ENCODE peak calls at places on chromosomes 6 and 20, in eight cellular contexts. One of them, this sample, is unnamed.

GRCh38 chr6:27863962-27864905 is 48.0 kb downstream of the OR2B2 start:
- DNase-seq in fibroblast of the conjunctiva: no peak
- DNase-seq in GM04504: no peak
- DNase-seq in H9: no peak
- DNase-seq in HCT116: no peak
- DNase-seq in activated CD4-positive, alpha-beta T cell treated with anti-CD3 and anti-CD28 coated beads, Interleukin-2, amount 10 ng/mL, durations not matched to agents 7 days and 5 days: peak
- DNase-seq in GM23338: no peak
- DNase-seq in progenitor cell of endocrine pancreas: no peak
- DNase-seq in this sample: no peak

GRCh38 chr20:36116813-36117441 is 37.6 kb upstream of the EPB41L1 start:
- DNase-seq in fibroblast of the conjunctiva: no peak
- DNase-seq in GM04504: peak
- DNase-seq in H9: no peak
- DNase-seq in HCT116: no peak
- DNase-seq in activated CD4-positive, alpha-beta T cell treated with anti-CD3 and anti-CD28 coated beads, Interleukin-2, amount 10 ng/mL, durations not matched to agents 7 days and 5 days: no peak
- DNase-seq in GM23338: no peak
- DNase-seq in progenitor cell of endocrine pancreas: no peak
- DNase-seq in this sample: no peak

GRCh38 chr6:87730310-87730709 is 28.3 kb upstream of the AKIRIN2 start:
- DNase-seq in fibroblast of the conjunctiva: no peak
- DNase-seq in GM04504: no peak
- DNase-seq in H9: no peak
- DNase-seq in HCT116: no peak
- DNase-seq in activated CD4-positive, alpha-beta T cell treated with anti-CD3 and anti-CD28 coated beads, Interleukin-2, amount 10 ng/mL, durations not matched to agents 7 days and 5 days: no peak
- DNase-seq in GM23338: no peak
- DNase-seq in progenitor cell of endocrine pancreas: no peak
- DNase-seq in this sample: no peak

GRCh38 chr6:129507059-129507807 is 202.7 kb downstream of the ARHGAP18 start:
- DNase-seq in fibroblast of the conjunctiva: no peak
- DNase-seq in GM04504: no peak
- DNase-seq in H9: no peak
- DNase-seq in HCT116: no peak
- DNase-seq in activated CD4-positive, alpha-beta T cell treated with anti-CD3 and anti-CD28 coated beads, Interleukin-2, amount 10 ng/mL, durations not matched to agents 7 days and 5 days: no peak
- DNase-seq in GM23338: no peak
- DNase-seq in progenitor cell of endocrine pancreas: no peak
- DNase-seq in this sample: no peak

GRCh38 chr6:12602951-12603710 is 113.4 kb upstream of the PHACTR1 start:
- DNase-seq in fibroblast of the conjunctiva: peak
- DNase-seq in GM04504: no peak
- DNase-seq in H9: no peak
- DNase-seq in HCT116: peak
- DNase-seq in activated CD4-positive, alpha-beta T cell treated with anti-CD3 and anti-CD28 coated beads, Interleukin-2, amount 10 ng/mL, durations not matched to agents 7 days and 5 days: no peak
- DNase-seq in GM23338: peak
- DNase-seq in progenitor cell of endocrine pancreas: no peak
- DNase-seq in this sample: peak

GRCh38 chr20:7207186-7207585 is 439.7 kb downstream of the BMP2 start:
- DNase-seq in fibroblast of the conjunctiva: no peak
- DNase-seq in GM04504: no peak
- DNase-seq in H9: no peak
- DNase-seq in HCT116: no peak
- DNase-seq in activated CD4-positive, alpha-beta T cell treated with anti-CD3 and anti-CD28 coated beads, Interleukin-2, amount 10 ng/mL, durations not matched to agents 7 days and 5 days: no peak
- DNase-seq in GM23338: no peak
- DNase-seq in progenitor cell of endocrine pancreas: no peak
- DNase-seq in this sample: no peak

GRCh38 chr20:58024241-58024721 is 204.2 kb downstream of the ANKRD60 start:
- DNase-seq in fibroblast of the conjunctiva: no peak
- DNase-seq in GM04504: no peak
- DNase-seq in H9: no peak
- DNase-seq in HCT116: no peak
- DNase-seq in activated CD4-positive, alpha-beta T cell treated with anti-CD3 and anti-CD28 coated beads, Interleukin-2, amount 10 ng/mL, durations not matched to agents 7 days and 5 days: no peak
- DNase-seq in GM23338: no peak
- DNase-seq in progenitor cell of endocrine pancreas: no peak
- DNase-seq in this sample: no peak

GRCh38 chr20:23889775-23890187 is 10.2 kb upstream of the CST5 start:
- DNase-seq in fibroblast of the conjunctiva: peak
- DNase-seq in GM04504: peak
- DNase-seq in H9: peak
- DNase-seq in HCT116: peak
- DNase-seq in activated CD4-positive, alpha-beta T cell treated with anti-CD3 and anti-CD28 coated beads, Interleukin-2, amount 10 ng/mL, durations not matched to agents 7 days and 5 days: peak
- DNase-seq in GM23338: peak
- DNase-seq in progenitor cell of endocrine pancreas: peak
- DNase-seq in this sample: peak

GRCh38 chr6:339480-339879 is 47.2 kb downstream of the DUSP22 start:
- DNase-seq in fibroblast of the conjunctiva: no peak
- DNase-seq in GM04504: no peak
- DNase-seq in H9: no peak
- DNase-seq in HCT116: no peak
- DNase-seq in activated CD4-positive, alpha-beta T cell treated with anti-CD3 and anti-CD28 coated beads, Interleukin-2, amount 10 ng/mL, durations not matched to agents 7 days and 5 days: peak
- DNase-seq in GM23338: no peak
- DNase-seq in progenitor cell of endocrine pancreas: no peak
- DNase-seq in this sample: no peak

GRCh38 chr6:147267658-147268057 is 63.4 kb downstream of the STXBP5 start:
- DNase-seq in fibroblast of the conjunctiva: no peak
- DNase-seq in GM04504: no peak
- DNase-seq in H9: no peak
- DNase-seq in HCT116: no peak
- DNase-seq in activated CD4-positive, alpha-beta T cell treated with anti-CD3 and anti-CD28 coated beads, Interleukin-2, amount 10 ng/mL, durations not matched to agents 7 days and 5 days: no peak
- DNase-seq in GM23338: no peak
- DNase-seq in progenitor cell of endocrine pancreas: no peak
- DNase-seq in this sample: no peak

GRCh38 chr20:38131588-38132121 is 33.4 kb downstream of the TGM2 start:
- DNase-seq in fibroblast of the conjunctiva: no peak
- DNase-seq in GM04504: no peak
- DNase-seq in H9: no peak
- DNase-seq in HCT116: no peak
- DNase-seq in activated CD4-positive, alpha-beta T cell treated with anti-CD3 and anti-CD28 coated beads, Interleukin-2, amount 10 ng/mL, durations not matched to agents 7 days and 5 days: no peak
- DNase-seq in GM23338: no peak
- DNase-seq in progenitor cell of endocrine pancreas: no peak
- DNase-seq in this sample: no peak

GRCh38 chr6:9316831-9317230 is 881.5 kb upstream of the SLC35B3 start:
- DNase-seq in fibroblast of the conjunctiva: peak
- DNase-seq in GM04504: no peak
- DNase-seq in H9: no peak
- DNase-seq in HCT116: no peak
- DNase-seq in activated CD4-positive, alpha-beta T cell treated with anti-CD3 and anti-CD28 coated beads, Interleukin-2, amount 10 ng/mL, durations not matched to agents 7 days and 5 days: no peak
- DNase-seq in GM23338: no peak
- DNase-seq in progenitor cell of endocrine pancreas: no peak
- DNase-seq in this sample: no peak

GRCh38 chr6:97174471-97174870 is 108.5 kb downstream of the MMS22L start:
- DNase-seq in fibroblast of the conjunctiva: no peak
- DNase-seq in GM04504: no peak
- DNase-seq in H9: no peak
- DNase-seq in HCT116: no peak
- DNase-seq in activated CD4-positive, alpha-beta T cell treated with anti-CD3 and anti-CD28 coated beads, Interleukin-2, amount 10 ng/mL, durations not matched to agents 7 days and 5 days: no peak
- DNase-seq in GM23338: no peak
- DNase-seq in progenitor cell of endocrine pancreas: no peak
- DNase-seq in this sample: no peak

GRCh38 chr6:88287696-88288095 is 121.5 kb upstream of the CNR1 start:
- DNase-seq in fibroblast of the conjunctiva: no peak
- DNase-seq in GM04504: no peak
- DNase-seq in H9: no peak
- DNase-seq in HCT116: no peak
- DNase-seq in activated CD4-positive, alpha-beta T cell treated with anti-CD3 and anti-CD28 coated beads, Interleukin-2, amount 10 ng/mL, durations not matched to agents 7 days and 5 days: no peak
- DNase-seq in GM23338: no peak
- DNase-seq in progenitor cell of endocrine pancreas: no peak
- DNase-seq in this sample: no peak

GRCh38 chr20:46011631-46012482 is 3.1 kb downstream of the MMP9 start:
- DNase-seq in fibroblast of the conjunctiva: no peak
- DNase-seq in GM04504: no peak
- DNase-seq in H9: peak
- DNase-seq in HCT116: peak
- DNase-seq in activated CD4-positive, alpha-beta T cell treated with anti-CD3 and anti-CD28 coated beads, Interleukin-2, amount 10 ng/mL, durations not matched to agents 7 days and 5 days: no peak
- DNase-seq in GM23338: peak
- DNase-seq in progenitor cell of endocrine pancreas: no peak
- DNase-seq in this sample: no peak

GRCh38 chr6:100001915-100002388 is 7.9 kb upstream of the MCHR2 start:
- DNase-seq in fibroblast of the conjunctiva: peak
- DNase-seq in GM04504: peak
- DNase-seq in H9: peak
- DNase-seq in HCT116: peak
- DNase-seq in activated CD4-positive, alpha-beta T cell treated with anti-CD3 and anti-CD28 coated beads, Interleukin-2, amount 10 ng/mL, durations not matched to agents 7 days and 5 days: peak
- DNase-seq in GM23338: peak
- DNase-seq in progenitor cell of endocrine pancreas: peak
- DNase-seq in this sample: peak

GRCh38 chr20:1478566-1478965 is 11.9 kb upstream of the NSFL1C start:
- DNase-seq in fibroblast of the conjunctiva: no peak
- DNase-seq in GM04504: no peak
- DNase-seq in H9: no peak
- DNase-seq in HCT116: peak
- DNase-seq in activated CD4-positive, alpha-beta T cell treated with anti-CD3 and anti-CD28 coated beads, Interleukin-2, amount 10 ng/mL, durations not matched to agents 7 days and 5 days: no peak
- DNase-seq in GM23338: no peak
- DNase-seq in progenitor cell of endocrine pancreas: no peak
- DNase-seq in this sample: no peak

GRCh38 chr20:3744806-3745685 is 12.6 kb downstream of the HSPA12B start:
- DNase-seq in fibroblast of the conjunctiva: no peak
- DNase-seq in GM04504: no peak
- DNase-seq in H9: peak
- DNase-seq in HCT116: peak
- DNase-seq in activated CD4-positive, alpha-beta T cell treated with anti-CD3 and anti-CD28 coated beads, Interleukin-2, amount 10 ng/mL, durations not matched to agents 7 days and 5 days: peak
- DNase-seq in GM23338: peak
- DNase-seq in progenitor cell of endocrine pancreas: no peak
- DNase-seq in this sample: peak

GRCh38 chr6:167849846-167850459 is 23.2 kb downstream of the AFDN start:
- DNase-seq in fibroblast of the conjunctiva: no peak
- DNase-seq in GM04504: no peak
- DNase-seq in H9: no peak
- DNase-seq in HCT116: peak
- DNase-seq in activated CD4-positive, alpha-beta T cell treated with anti-CD3 and anti-CD28 coated beads, Interleukin-2, amount 10 ng/mL, durations not matched to agents 7 days and 5 days: no peak
- DNase-seq in GM23338: peak
- DNase-seq in progenitor cell of endocrine pancreas: no peak
- DNase-seq in this sample: no peak

GRCh38 chr6:122652431-122652830 is 42.2 kb downstream of the PKIB start:
- DNase-seq in fibroblast of the conjunctiva: no peak
- DNase-seq in GM04504: no peak
- DNase-seq in H9: no peak
- DNase-seq in HCT116: no peak
- DNase-seq in activated CD4-positive, alpha-beta T cell treated with anti-CD3 and anti-CD28 coated beads, Interleukin-2, amount 10 ng/mL, durations not matched to agents 7 days and 5 days: no peak
- DNase-seq in GM23338: no peak
- DNase-seq in progenitor cell of endocrine pancreas: no peak
- DNase-seq in this sample: no peak

GRCh38 chr6:43997342-43997677 is 129.9 kb downstream of the MRPL14 start:
- DNase-seq in fibroblast of the conjunctiva: no peak
- DNase-seq in GM04504: no peak
- DNase-seq in H9: no peak
- DNase-seq in HCT116: no peak
- DNase-seq in activated CD4-positive, alpha-beta T cell treated with anti-CD3 and anti-CD28 coated beads, Interleukin-2, amount 10 ng/mL, durations not matched to agents 7 days and 5 days: no peak
- DNase-seq in GM23338: no peak
- DNase-seq in progenitor cell of endocrine pancreas: no peak
- DNase-seq in this sample: no peak

GRCh38 chr20:53023717-53024116 is 51.6 kb downstream of the TSHZ2 start:
- DNase-seq in fibroblast of the conjunctiva: no peak
- DNase-seq in GM04504: no peak
- DNase-seq in H9: no peak
- DNase-seq in HCT116: no peak
- DNase-seq in activated CD4-positive, alpha-beta T cell treated with anti-CD3 and anti-CD28 coated beads, Interleukin-2, amount 10 ng/mL, durations not matched to agents 7 days and 5 days: no peak
- DNase-seq in GM23338: no peak
- DNase-seq in progenitor cell of endocrine pancreas: no peak
- DNase-seq in this sample: peak

GRCh38 chr6:36414481-36414880 is 27.0 kb upstream of the ETV7 start:
- DNase-seq in fibroblast of the conjunctiva: no peak
- DNase-seq in GM04504: no peak
- DNase-seq in H9: no peak
- DNase-seq in HCT116: no peak
- DNase-seq in activated CD4-positive, alpha-beta T cell treated with anti-CD3 and anti-CD28 coated beads, Interleukin-2, amount 10 ng/mL, durations not matched to agents 7 days and 5 days: no peak
- DNase-seq in GM23338: no peak
- DNase-seq in progenitor cell of endocrine pancreas: no peak
- DNase-seq in this sample: no peak

GRCh38 chr20:62274332-62275262 is 28.2 kb upstream of the ADRM1 start:
- DNase-seq in fibroblast of the conjunctiva: no peak
- DNase-seq in GM04504: no peak
- DNase-seq in H9: no peak
- DNase-seq in HCT116: no peak
- DNase-seq in activated CD4-positive, alpha-beta T cell treated with anti-CD3 and anti-CD28 coated beads, Interleukin-2, amount 10 ng/mL, durations not matched to agents 7 days and 5 days: no peak
- DNase-seq in GM23338: no peak
- DNase-seq in progenitor cell of endocrine pancreas: no peak
- DNase-seq in this sample: no peak

GRCh38 chr6:152775441-152775840 is 24.8 kb downstream of the VIP start:
- DNase-seq in fibroblast of the conjunctiva: no peak
- DNase-seq in GM04504: no peak
- DNase-seq in H9: no peak
- DNase-seq in HCT116: no peak
- DNase-seq in activated CD4-positive, alpha-beta T cell treated with anti-CD3 and anti-CD28 coated beads, Interleukin-2, amount 10 ng/mL, durations not matched to agents 7 days and 5 days: no peak
- DNase-seq in GM23338: no peak
- DNase-seq in progenitor cell of endocrine pancreas: no peak
- DNase-seq in this sample: no peak

GRCh38 chr6:134254118-134254517 is 63.8 kb downstream of the SGK1 start:
- DNase-seq in fibroblast of the conjunctiva: no peak
- DNase-seq in GM04504: no peak
- DNase-seq in H9: no peak
- DNase-seq in HCT116: no peak
- DNase-seq in activated CD4-positive, alpha-beta T cell treated with anti-CD3 and anti-CD28 coated beads, Interleukin-2, amount 10 ng/mL, durations not matched to agents 7 days and 5 days: no peak
- DNase-seq in GM23338: no peak
- DNase-seq in progenitor cell of endocrine pancreas: no peak
- DNase-seq in this sample: no peak

GRCh38 chr6:146968041-146968760 is 236.0 kb upstream of the STXBP5 start:
- DNase-seq in fibroblast of the conjunctiva: peak
- DNase-seq in GM04504: peak
- DNase-seq in H9: no peak
- DNase-seq in HCT116: no peak
- DNase-seq in activated CD4-positive, alpha-beta T cell treated with anti-CD3 and anti-CD28 coated beads, Interleukin-2, amount 10 ng/mL, durations not matched to agents 7 days and 5 days: no peak
- DNase-seq in GM23338: no peak
- DNase-seq in progenitor cell of endocrine pancreas: no peak
- DNase-seq in this sample: peak

GRCh38 chr6:125640441-125641150 is 108.8 kb upstream of the HEY2 start:
- DNase-seq in fibroblast of the conjunctiva: no peak
- DNase-seq in GM04504: no peak
- DNase-seq in H9: no peak
- DNase-seq in HCT116: no peak
- DNase-seq in activated CD4-positive, alpha-beta T cell treated with anti-CD3 and anti-CD28 coated beads, Interleukin-2, amount 10 ng/mL, durations not matched to agents 7 days and 5 days: no peak
- DNase-seq in GM23338: no peak
- DNase-seq in progenitor cell of endocrine pancreas: no peak
- DNase-seq in this sample: no peak

GRCh38 chr20:25063546-25063945 is 5.6 kb upstream of the ACSS1 start:
- DNase-seq in fibroblast of the conjunctiva: no peak
- DNase-seq in GM04504: no peak
- DNase-seq in H9: no peak
- DNase-seq in HCT116: no peak
- DNase-seq in activated CD4-positive, alpha-beta T cell treated with anti-CD3 and anti-CD28 coated beads, Interleukin-2, amount 10 ng/mL, durations not matched to agents 7 days and 5 days: no peak
- DNase-seq in GM23338: no peak
- DNase-seq in progenitor cell of endocrine pancreas: no peak
- DNase-seq in this sample: no peak

GRCh38 chr20:38221041-38221589 is 39.4 kb downstream of the KIAA1755 start:
- DNase-seq in fibroblast of the conjunctiva: no peak
- DNase-seq in GM04504: no peak
- DNase-seq in H9: peak
- DNase-seq in HCT116: peak
- DNase-seq in activated CD4-positive, alpha-beta T cell treated with anti-CD3 and anti-CD28 coated beads, Interleukin-2, amount 10 ng/mL, durations not matched to agents 7 days and 5 days: peak
- DNase-seq in GM23338: peak
- DNase-seq in progenitor cell of endocrine pancreas: peak
- DNase-seq in this sample: peak

GRCh38 chr20:37282558-37282957 is 6.9 kb upstream of the MANBAL start:
- DNase-seq in fibroblast of the conjunctiva: peak
- DNase-seq in GM04504: peak
- DNase-seq in H9: no peak
- DNase-seq in HCT116: no peak
- DNase-seq in activated CD4-positive, alpha-beta T cell treated with anti-CD3 and anti-CD28 coated beads, Interleukin-2, amount 10 ng/mL, durations not matched to agents 7 days and 5 days: no peak
- DNase-seq in GM23338: peak
- DNase-seq in progenitor cell of endocrine pancreas: no peak
- DNase-seq in this sample: no peak

GRCh38 chr6:162108041-162108440 is 619.5 kb downstream of the PRKN start:
- DNase-seq in fibroblast of the conjunctiva: no peak
- DNase-seq in GM04504: no peak
- DNase-seq in H9: no peak
- DNase-seq in HCT116: no peak
- DNase-seq in activated CD4-positive, alpha-beta T cell treated with anti-CD3 and anti-CD28 coated beads, Interleukin-2, amount 10 ng/mL, durations not matched to agents 7 days and 5 days: no peak
- DNase-seq in GM23338: peak
- DNase-seq in progenitor cell of endocrine pancreas: no peak
- DNase-seq in this sample: no peak

GRCh38 chr6:158071121-158072082 is 89.7 kb downstream of the SYNJ2 start:
- DNase-seq in fibroblast of the conjunctiva: no peak
- DNase-seq in GM04504: no peak
- DNase-seq in H9: no peak
- DNase-seq in HCT116: no peak
- DNase-seq in activated CD4-positive, alpha-beta T cell treated with anti-CD3 and anti-CD28 coated beads, Interleukin-2, amount 10 ng/mL, durations not matched to agents 7 days and 5 days: no peak
- DNase-seq in GM23338: no peak
- DNase-seq in progenitor cell of endocrine pancreas: no peak
- DNase-seq in this sample: no peak

GRCh38 chr6:31922942-31923341 is 4.6 kb upstream of the C2 start:
- DNase-seq in fibroblast of the conjunctiva: no peak
- DNase-seq in GM04504: no peak
- DNase-seq in H9: no peak
- DNase-seq in HCT116: peak
- DNase-seq in activated CD4-positive, alpha-beta T cell treated with anti-CD3 and anti-CD28 coated beads, Interleukin-2, amount 10 ng/mL, durations not matched to agents 7 days and 5 days: peak
- DNase-seq in GM23338: peak
- DNase-seq in progenitor cell of endocrine pancreas: no peak
- DNase-seq in this sample: no peak

This sample was measured in dermis microvascular lymphatic vessel endothelial cell.